ENCODE peak calls at places on chromosomes 12 and 14, in six cellular contexts. One of them, this sample, is unnamed.
A peak's percentile ranks its signal among the peaks of the same experiment; 100 is the strongest.

GRCh38 chr12:85280138-85280983 is at the start of gene ALX1:
- DNase-seq in A549: peak; percentile 25
- DNase-seq in HepG2: no peak
- DNase-seq in SK-N-SH: peak; percentile 75
- DNase-seq in GM12878: no peak
- DNase-seq in IMR-90: peak; percentile 4
- DNase-seq in this sample: no peak

GRCh38 chr12:42446761-42447160 is 120.8 kb downstream of the PPHLN1 start:
- DNase-seq in IMR-90: no peak
- DNase-seq in HepG2: no peak
- DNase-seq in A549: no peak
- DNase-seq in GM12878: no peak
- DNase-seq in SK-N-SH: no peak
- DNase-seq in this sample: no peak

GRCh38 chr12:109896188-109896587 is 3.9 kb upstream of the TCHP start:
- DNase-seq in A549: no peak
- DNase-seq in SK-N-SH: no peak
- DNase-seq in GM12878: no peak
- DNase-seq in IMR-90: no peak
- DNase-seq in HepG2: no peak
- DNase-seq in this sample: no peak

GRCh38 chr12:4819654-4820053 is 90.1 kb upstream of the KCNA1 start:
- DNase-seq in GM12878: no peak
- DNase-seq in A549: no peak
- DNase-seq in HepG2: no peak
- DNase-seq in IMR-90: peak; percentile 13
- DNase-seq in SK-N-SH: no peak
- DNase-seq in this sample: no peak

GRCh38 chr14:64089920-64090319 is 204.3 kb downstream of the ESR2 start:
- DNase-seq in SK-N-SH: no peak
- DNase-seq in HepG2: no peak
- DNase-seq in A549: no peak
- DNase-seq in GM12878: no peak
- DNase-seq in IMR-90: peak; percentile 63
- DNase-seq in this sample: no peak

GRCh38 chr12:65434737-65435136 is 156.3 kb downstream of the MSRB3 start:
- DNase-seq in A549: no peak
- DNase-seq in HepG2: no peak
- DNase-seq in GM12878: no peak
- DNase-seq in IMR-90: no peak
- DNase-seq in SK-N-SH: no peak
- DNase-seq in this sample: no peak

GRCh38 chr12:102959391-102959790 is 1.9 kb downstream of the ASCL1 start:
- DNase-seq in A549: no peak
- DNase-seq in HepG2: no peak
- DNase-seq in GM12878: no peak
- DNase-seq in SK-N-SH: no peak
- DNase-seq in IMR-90: no peak
- DNase-seq in this sample: no peak

GRCh38 chr14:103108749-103109207 is 14.3 kb downstream of the EXOC3L4 start:
- DNase-seq in A549: no peak
- DNase-seq in GM12878: no peak
- DNase-seq in HepG2: no peak
- DNase-seq in SK-N-SH: no peak
- DNase-seq in IMR-90: peak; percentile 73
- DNase-seq in this sample: peak; percentile 49

GRCh38 chr12:95083938-95084337 is 10.5 kb upstream of the NR2C1 start:
- DNase-seq in HepG2: no peak
- DNase-seq in GM12878: no peak
- DNase-seq in IMR-90: peak; percentile 89
- DNase-seq in SK-N-SH: no peak
- DNase-seq in A549: no peak
- DNase-seq in this sample: no peak

GRCh38 chr12:64006211-64006610 is 161.7 kb downstream of the SRGAP1 start:
- DNase-seq in HepG2: no peak
- DNase-seq in A549: no peak
- DNase-seq in IMR-90: peak; percentile 70
- DNase-seq in SK-N-SH: no peak
- DNase-seq in GM12878: no peak
- DNase-seq in this sample: no peak

GRCh38 chr14:36069535-36069900 is 107.0 kb downstream of the PTCSC3 start:
- DNase-seq in HepG2: peak; percentile 74
- DNase-seq in IMR-90: peak; percentile 17
- DNase-seq in A549: peak; percentile 45
- DNase-seq in GM12878: no peak
- DNase-seq in SK-N-SH: peak; percentile 53
- DNase-seq in this sample: peak; percentile 69

GRCh38 chr12:10497602-10498001 is 8.1 kb upstream of the EIF2S3B start:
- DNase-seq in SK-N-SH: no peak
- DNase-seq in HepG2: no peak
- DNase-seq in GM12878: no peak
- DNase-seq in IMR-90: no peak
- DNase-seq in A549: no peak
- DNase-seq in this sample: no peak

GRCh38 chr14:53851394-53852056 is 105.1 kb downstream of the BMP4 start:
- DNase-seq in A549: no peak
- DNase-seq in GM12878: no peak
- DNase-seq in HepG2: peak; percentile 78
- DNase-seq in IMR-90: peak; percentile 11
- DNase-seq in SK-N-SH: no peak
- DNase-seq in this sample: no peak

GRCh38 chr12:124786065-124786964 is 77.3 kb downstream of the SCARB1 start:
- DNase-seq in SK-N-SH: peak; percentile 98
- DNase-seq in HepG2: no peak
- DNase-seq in A549: no peak
- DNase-seq in IMR-90: peak; percentile 91
- DNase-seq in GM12878: no peak
- DNase-seq in this sample: peak; percentile 44

GRCh38 chr12:68733661-68734071 is 12.3 kb upstream of the SLC35E3 start:
- DNase-seq in SK-N-SH: no peak
- DNase-seq in GM12878: no peak
- DNase-seq in HepG2: no peak
- DNase-seq in IMR-90: peak; percentile 85
- DNase-seq in A549: no peak
- DNase-seq in this sample: no peak

GRCh38 chr14:92726135-92726932 is 22.1 kb downstream of the LGMN start:
- DNase-seq in GM12878: no peak
- DNase-seq in IMR-90: peak; percentile 89
- DNase-seq in SK-N-SH: no peak
- DNase-seq in HepG2: no peak
- DNase-seq in A549: peak; percentile 87
- DNase-seq in this sample: peak; percentile 58

GRCh38 chr14:78448483-78449094 is 278.4 kb downstream of the NRXN3 start:
- DNase-seq in SK-N-SH: peak; percentile 61
- DNase-seq in HepG2: peak; percentile 15
- DNase-seq in A549: peak; percentile 52
- DNase-seq in IMR-90: no peak
- DNase-seq in GM12878: peak; percentile 45
- DNase-seq in this sample: peak; percentile 68

GRCh38 chr12:6267007-6267721 is 43.3 kb upstream of the PLEKHG6 start:
- DNase-seq in IMR-90: peak; percentile 75
- DNase-seq in A549: no peak
- DNase-seq in GM12878: no peak
- DNase-seq in HepG2: no peak
- DNase-seq in SK-N-SH: no peak
- DNase-seq in this sample: no peak

GRCh38 chr12:84701966-84702365 is 210.6 kb downstream of the SLC6A15 start:
- DNase-seq in GM12878: no peak
- DNase-seq in IMR-90: peak; percentile 9
- DNase-seq in A549: no peak
- DNase-seq in HepG2: no peak
- DNase-seq in SK-N-SH: no peak
- DNase-seq in this sample: no peak

DNA sequence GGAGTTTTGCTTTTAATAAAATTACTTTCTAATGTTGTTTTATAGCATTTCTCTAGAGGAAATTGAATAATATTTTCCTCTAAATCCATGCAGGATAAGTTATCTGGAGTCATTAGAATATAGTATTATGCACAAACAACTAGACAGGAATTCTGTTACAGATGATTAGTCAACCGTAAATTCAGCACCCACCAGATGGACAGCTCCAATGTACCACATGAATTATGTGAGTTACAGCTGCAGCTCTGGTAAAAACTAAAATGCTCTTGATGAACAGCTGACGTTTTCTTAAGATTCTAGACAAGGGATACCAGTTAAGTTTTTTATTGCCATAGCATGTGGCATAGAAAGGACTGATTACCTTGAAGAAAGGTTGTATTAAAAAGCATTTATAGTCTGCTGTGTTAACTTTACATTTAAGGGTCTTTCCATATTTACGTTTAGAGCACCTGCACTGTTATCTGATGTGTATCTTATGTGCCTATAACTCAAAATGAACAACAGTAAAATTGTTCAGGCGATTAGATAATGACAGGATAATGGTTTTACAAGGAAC is 321.4 kb upstream of the LRFN5 start:
- DNase-seq in SK-N-SH: no peak
- DNase-seq in GM12878: no peak
- DNase-seq in HepG2: peak; percentile 40
- DNase-seq in IMR-90: peak; percentile 1
- DNase-seq in A549: no peak
- DNase-seq in this sample: no peak
- TF ChIP-seq SMC3 in SK-N-SH: no peak
- TF ChIP-seq SMC3 in GM12878: no peak
- TF ChIP-seq SMC3 in HepG2: no peak
- TF ChIP-seq SMC3 in IMR-90: no peak
- TF ChIP-seq SMC3 in A549: no peak
- TF ChIP-seq SMC3 in this sample: no peak

GRCh38 chr12:1644113-1644512 is 15.1 kb downstream of the WNT5B start:
- DNase-seq in SK-N-SH: no peak
- DNase-seq in A549: no peak
- DNase-seq in HepG2: no peak
- DNase-seq in IMR-90: no peak
- DNase-seq in GM12878: no peak
- DNase-seq in this sample: no peak

GRCh38 chr12:1642513-1642912 is 13.5 kb downstream of the WNT5B start:
- DNase-seq in GM12878: no peak
- DNase-seq in A549: no peak
- DNase-seq in IMR-90: no peak
- DNase-seq in HepG2: no peak
- DNase-seq in SK-N-SH: no peak
- DNase-seq in this sample: no peak

GRCh38 chr12:1640630-1641234 is 11.7 kb downstream of the WNT5B start:
- DNase-seq in SK-N-SH: no peak
- DNase-seq in HepG2: no peak
- DNase-seq in IMR-90: no peak
- DNase-seq in A549: no peak
- DNase-seq in GM12878: no peak
- DNase-seq in this sample: no peak

GRCh38 chr12:1644523-1645438 is 15.8 kb downstream of the WNT5B start:
- DNase-seq in HepG2: no peak
- DNase-seq in GM12878: no peak
- DNase-seq in SK-N-SH: peak; percentile 88
- DNase-seq in IMR-90: peak; percentile 91
- DNase-seq in A549: no peak
- DNase-seq in this sample: no peak

GRCh38 chr12:1643056-1643455 is 14.0 kb downstream of the WNT5B start:
- DNase-seq in GM12878: no peak
- DNase-seq in A549: no peak
- DNase-seq in SK-N-SH: no peak
- DNase-seq in IMR-90: no peak
- DNase-seq in HepG2: no peak
- DNase-seq in this sample: no peak
- TF ChIP-seq SMC3 in GM12878: no peak
- TF ChIP-seq SMC3 in A549: no peak
- TF ChIP-seq SMC3 in SK-N-SH: no peak
- TF ChIP-seq SMC3 in IMR-90: no peak
- TF ChIP-seq SMC3 in HepG2: no peak
- TF ChIP-seq SMC3 in this sample: no peak

DNA sequence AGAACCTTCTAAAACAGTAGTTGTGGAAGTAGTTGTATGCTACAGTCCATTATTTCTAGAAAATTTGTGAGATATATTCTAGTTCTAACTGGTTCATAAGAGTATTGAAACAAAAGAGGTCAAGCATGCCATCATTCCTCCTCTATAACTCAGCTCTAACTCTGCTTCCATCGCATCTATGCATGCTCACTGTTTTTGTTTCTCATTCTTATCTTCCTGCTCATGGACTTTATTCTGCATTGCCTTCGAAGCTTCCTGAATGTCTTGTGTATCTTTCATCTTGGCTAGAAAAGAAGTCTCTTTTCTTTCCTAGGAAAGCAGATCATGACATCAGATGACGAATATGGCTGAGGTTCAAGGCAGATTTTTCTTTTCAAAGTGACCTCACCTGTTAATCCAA is 402 bp downstream of the LMNTD1 start:
- DNase-seq in IMR-90: peak; percentile 90
- DNase-seq in GM12878: no peak
- DNase-seq in A549: no peak
- DNase-seq in HepG2: no peak
- DNase-seq in SK-N-SH: no peak
- DNase-seq in this sample: no peak
- TF ChIP-seq SMC3 in IMR-90: no peak
- TF ChIP-seq SMC3 in GM12878: no peak
- TF ChIP-seq SMC3 in A549: no peak
- TF ChIP-seq SMC3 in HepG2: no peak
- TF ChIP-seq SMC3 in SK-N-SH: no peak
- TF ChIP-seq SMC3 in this sample: no peak

DNA sequence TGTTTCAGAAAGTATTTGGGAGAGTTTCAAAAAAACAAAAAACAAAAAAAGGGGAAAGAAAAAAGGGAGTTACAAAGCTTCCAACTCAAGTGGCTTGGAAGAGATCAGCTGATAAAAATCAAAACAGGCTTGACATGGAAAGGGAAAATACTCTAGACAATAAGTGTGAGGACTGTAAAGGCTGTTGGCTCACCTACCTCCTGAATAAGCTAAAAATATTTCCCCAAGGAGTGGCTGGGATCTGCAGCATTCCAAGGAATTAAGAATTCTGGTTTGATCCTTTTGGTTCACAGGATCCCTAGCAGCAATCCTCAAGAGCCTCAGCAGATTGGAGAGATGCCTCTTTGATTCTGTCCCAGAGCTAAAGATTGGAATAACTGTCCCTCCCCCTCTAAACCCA is 11.2 kb upstream of the AJUBA start:
- DNase-seq in HepG2: no peak
- DNase-seq in A549: no peak
- DNase-seq in GM12878: no peak
- DNase-seq in IMR-90: no peak
- DNase-seq in SK-N-SH: no peak
- DNase-seq in this sample: no peak
- TF ChIP-seq SMC3 in HepG2: no peak
- TF ChIP-seq SMC3 in A549: no peak
- TF ChIP-seq SMC3 in GM12878: no peak
- TF ChIP-seq SMC3 in IMR-90: no peak
- TF ChIP-seq SMC3 in SK-N-SH: no peak
- TF ChIP-seq SMC3 in this sample: no peak

DNA sequence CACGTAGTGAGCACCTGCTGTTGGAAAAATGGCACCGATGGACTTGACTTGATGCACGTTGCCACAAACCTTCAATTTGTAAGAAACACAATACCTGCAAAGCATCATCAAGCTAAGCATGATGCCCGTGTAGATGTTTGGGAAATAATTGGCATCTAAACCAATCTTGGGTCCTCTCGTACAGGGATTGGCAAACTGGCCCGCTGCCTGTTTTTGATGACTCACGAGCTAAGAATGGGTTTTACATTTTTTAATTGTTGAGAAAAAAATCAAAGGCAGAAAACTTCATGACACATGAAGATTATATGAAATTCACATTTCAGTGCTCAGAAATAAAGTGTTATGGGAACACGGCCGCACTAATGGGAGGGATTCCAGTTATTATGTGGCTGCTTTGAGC is 10.9 kb downstream of the MTA1 start:
- DNase-seq in IMR-90: peak; percentile 66
- DNase-seq in SK-N-SH: no peak
- DNase-seq in A549: no peak
- DNase-seq in HepG2: no peak
- DNase-seq in GM12878: no peak
- DNase-seq in this sample: no peak
- TF ChIP-seq SMC3 in IMR-90: no peak
- TF ChIP-seq SMC3 in SK-N-SH: no peak
- TF ChIP-seq SMC3 in A549: no peak
- TF ChIP-seq SMC3 in HepG2: no peak
- TF ChIP-seq SMC3 in GM12878: no peak
- TF ChIP-seq SMC3 in this sample: no peak